ENCODE peak calls at places on chromosomes 2 and 18, in seven cellular contexts. K, C, I, T, H, G and B are unnamed samples.

GRCh38 chr2:133986881-133987793 is 266.7 kb upstream of the MGAT5 start:
- DNase-seq in K (peak; percentile 8), C (no peak), I (no peak), T (no peak), H (no peak), G (no peak), B (no peak)

GRCh38 chr18:9193031-9193430 is 56.5 kb downstream of the ANKRD12 start:
- DNase-seq in K (no peak), C (no peak), I (no peak), T (no peak), H (no peak), G (no peak), B (no peak)

GRCh38 chr2:168192839-168193616 is 54.4 kb downstream of the STK39 start:
- DNase-seq in K (no peak), C (no peak), I (peak; percentile 63), T (peak; percentile 55), H (no peak), G (no peak), B (peak; percentile 71)

GRCh38 chr2:223847410-223847809 is 10.0 kb upstream of the AP1S3 start:
- DNase-seq in K (no peak), C (no peak), I (no peak), T (no peak), H (no peak), G (no peak), B (no peak)

GRCh38 chr18:35852786-35853185 is 119.7 kb upstream of the RMP24 start:
- DNase-seq in K (no peak), C (no peak), I (no peak), T (no peak), H (no peak), G (no peak), B (no peak)

GRCh38 chr2:67486041-67486796 is 89.1 kb downstream of the ETAA1 start:
- DNase-seq in K (peak; percentile 36), C (peak; percentile 6), I (no peak), T (no peak), H (no peak), G (no peak), B (no peak)

GRCh38 chr2:63432373-63432772 is 155.9 kb downstream of the WDPCP start:
- DNase-seq in K (peak; percentile 85), C (no peak), I (no peak), T (no peak), H (no peak), G (no peak), B (no peak)

GRCh38 chr2:234191819-234192407 is 141.4 kb downstream of the SPP2 start:
- DNase-seq in K (no peak), C (peak; percentile 38), I (no peak), T (no peak), H (no peak), G (no peak), B (no peak)

GRCh38 chr2:19763731-19764130 is 138.1 kb downstream of the TTC32 start:
- DNase-seq in K (no peak), C (no peak), I (no peak), T (no peak), H (no peak), G (no peak), B (no peak)

GRCh38 chr18:78925557-78926242 is 53.9 kb upstream of the SALL3 start:
- DNase-seq in K (no peak), C (no peak), I (no peak), T (no peak), H (no peak), G (no peak), B (no peak)

GRCh38 chr2:239538357-239539052 is 137.7 kb upstream of the HDAC4 start:
- DNase-seq in K (no peak), C (no peak), I (no peak), T (no peak), H (no peak), G (no peak), B (no peak)

GRCh38 chr2:25383806-25384205 is 42.1 kb upstream of the DNMT3A start:
- DNase-seq in K (no peak), C (no peak), I (no peak), T (no peak), H (no peak), G (no peak), B (no peak)

GRCh38 chr2:37641582-37642111 is 29.8 kb downstream of the CDC42EP3 start:
- DNase-seq in K (no peak), C (peak; percentile 55), I (no peak), T (no peak), H (peak; percentile 26), G (no peak), B (no peak)

GRCh38 chr18:24396082-24396623 is 1.5 kb downstream of the OSBPL1A start:
- DNase-seq in K (peak; percentile 58), C (no peak), I (no peak), T (no peak), H (no peak), G (no peak), B (no peak)

GRCh38 chr2:58871469-58872142 is 630.5 kb upstream of the FANCL start:
- DNase-seq in K (no peak), C (no peak), I (no peak), T (no peak), H (no peak), G (no peak), B (no peak)

GRCh38 chr2:127174176-127174575 is 45.9 kb downstream of the CYP27C1 start:
- DNase-seq in K (peak; percentile 22), C (no peak), I (peak; percentile 22), T (no peak), H (peak; percentile 42), G (no peak), B (no peak)

GRCh38 chr18:35969676-35970075 is 2.8 kb upstream of the RMP24 start:
- DNase-seq in K (no peak), C (no peak), I (no peak), T (no peak), H (no peak), G (no peak), B (no peak)

GRCh38 chr18:44079602-44080001 is 601.1 kb upstream of the SETBP1 start:
- DNase-seq in K (peak; percentile 92), C (no peak), I (no peak), T (no peak), H (peak; percentile 14), G (no peak), B (no peak)

GRCh38 chr2:197201874-197202273 is 108.7 kb downstream of the ANKRD44 start:
- DNase-seq in K (no peak), C (no peak), I (no peak), T (no peak), H (no peak), G (no peak), B (no peak)

GRCh38 chr2:144524190-144524957 is 4.5 kb upstream of the ZEB2 start:
- DNase-seq in K (no peak), C (peak; percentile 66), I (peak; percentile 41), T (no peak), H (no peak), G (no peak), B (peak; percentile 24)

GRCh38 chr2:234422895-234423505 is 73.9 kb downstream of the ARL4C start:
- DNase-seq in K (no peak), C (no peak), I (peak; percentile 85), T (no peak), H (no peak), G (peak; percentile 61), B (peak; percentile 32)

GRCh38 chr18:13480856-13481255 is 245.5 kb downstream of the FAM210A start:
- DNase-seq in K (no peak), C (no peak), I (no peak), T (no peak), H (no peak), G (no peak), B (no peak)

GRCh38 chr2:230866704-230867561 is 2.2 kb downstream of the ITM2C start:
- DNase-seq in K (no peak), C (peak; percentile 71), I (peak; percentile 76), T (peak; percentile 85), H (peak; percentile 33), G (peak; percentile 65), B (peak; percentile 85)

GRCh38 chr2:135140606-135141005 is 88.5 kb downstream of the RAB3GAP1 start:
- DNase-seq in K (no peak), C (no peak), I (no peak), T (no peak), H (no peak), G (no peak), B (no peak)

GRCh38 chr2:7115364-7115763 is 198.2 kb downstream of the RNF144A start:
- DNase-seq in K (no peak), C (no peak), I (no peak), T (no peak), H (no peak), G (no peak), B (no peak)

GRCh38 chr2:234309431-234309830 is 187.4 kb downstream of the ARL4C start:
- DNase-seq in K (no peak), C (no peak), I (no peak), T (no peak), H (no peak), G (peak; percentile 15), B (no peak)

GRCh38 chr2:241062342-241063092 is 39.6 kb downstream of the MTERF4 start:
- DNase-seq in K (no peak), C (no peak), I (no peak), T (peak; percentile 14), H (no peak), G (no peak), B (no peak)